ENCODE peak calls at places on chromosomes 13 and 19, in seven cellular contexts. One of them, this sample, is unnamed.

GRCh38 chr13:110965038-110965754 is 50.3 kb upstream of the ANKRD10 start:
- DNase-seq in AG10803: no peak
- DNase-seq in activated B cell treated with CpG ODN at 0.5 μM for 24 hours: no peak
- DNase-seq in foreskin fibroblast: peak
- DNase-seq in glutamatergic neuron: no peak
- DNase-seq in IMR-90: peak
- DNase-seq in OCI-LY7: no peak
- DNase-seq in this sample: peak

GRCh38 chr13:49789961-49790360 is 2.5 kb downstream of the KPNA3 start:
- DNase-seq in IMR-90: no peak
- DNase-seq in activated B cell treated with CpG ODN at 0.5 μM for 24 hours: no peak
- DNase-seq in OCI-LY7: no peak
- DNase-seq in AG10803: no peak
- DNase-seq in glutamatergic neuron: no peak
- DNase-seq in foreskin fibroblast: no peak
- DNase-seq in this sample: no peak

GRCh38 chr13:91406619-91407018 is 8.2 kb downstream of the GPC5 start:
- DNase-seq in activated B cell treated with CpG ODN at 0.5 μM for 24 hours: no peak
- DNase-seq in foreskin fibroblast: peak
- DNase-seq in AG10803: peak
- DNase-seq in OCI-LY7: peak
- DNase-seq in glutamatergic neuron: no peak
- DNase-seq in IMR-90: peak
- DNase-seq in this sample: peak

GRCh38 chr13:51935326-51936171 is 73.8 kb downstream of the CCDC70 start:
- DNase-seq in foreskin fibroblast: no peak
- DNase-seq in AG10803: no peak
- DNase-seq in glutamatergic neuron: no peak
- DNase-seq in IMR-90: no peak
- DNase-seq in OCI-LY7: no peak
- DNase-seq in activated B cell treated with CpG ODN at 0.5 μM for 24 hours: no peak
- DNase-seq in this sample: peak

GRCh38 chr19:3762130-3762473 is 380 bp upstream of the MRPL54 start:
- DNase-seq in IMR-90: no peak
- DNase-seq in OCI-LY7: no peak
- DNase-seq in AG10803: no peak
- DNase-seq in activated B cell treated with CpG ODN at 0.5 μM for 24 hours: no peak
- DNase-seq in glutamatergic neuron: no peak
- DNase-seq in foreskin fibroblast: no peak
- DNase-seq in this sample: no peak

GRCh38 chr19:58557253-58558065 is 952 bp downstream of the UBE2M start:
- DNase-seq in glutamatergic neuron: no peak
- DNase-seq in AG10803: no peak
- DNase-seq in foreskin fibroblast: peak
- DNase-seq in activated B cell treated with CpG ODN at 0.5 μM for 24 hours: no peak
- DNase-seq in OCI-LY7: no peak
- DNase-seq in IMR-90: no peak
- DNase-seq in this sample: no peak

GRCh38 chr13:28282451-28282850 is 144.1 kb downstream of the PAN3 start:
- DNase-seq in foreskin fibroblast: no peak
- DNase-seq in IMR-90: no peak
- DNase-seq in activated B cell treated with CpG ODN at 0.5 μM for 24 hours: no peak
- DNase-seq in AG10803: no peak
- DNase-seq in OCI-LY7: no peak
- DNase-seq in glutamatergic neuron: no peak
- DNase-seq in this sample: no peak

GRCh38 chr13:51257187-51257586 is 35.0 kb downstream of the FAM124A start:
- DNase-seq in foreskin fibroblast: no peak
- DNase-seq in AG10803: no peak
- DNase-seq in OCI-LY7: no peak
- DNase-seq in activated B cell treated with CpG ODN at 0.5 μM for 24 hours: no peak
- DNase-seq in glutamatergic neuron: no peak
- DNase-seq in IMR-90: no peak
- DNase-seq in this sample: no peak

GRCh38 chr13:38415233-38415632 is 65.6 kb downstream of the UFM1 start:
- DNase-seq in foreskin fibroblast: peak
- DNase-seq in OCI-LY7: peak
- DNase-seq in IMR-90: no peak
- DNase-seq in activated B cell treated with CpG ODN at 0.5 μM for 24 hours: no peak
- DNase-seq in AG10803: no peak
- DNase-seq in glutamatergic neuron: no peak
- DNase-seq in this sample: no peak

DNA sequence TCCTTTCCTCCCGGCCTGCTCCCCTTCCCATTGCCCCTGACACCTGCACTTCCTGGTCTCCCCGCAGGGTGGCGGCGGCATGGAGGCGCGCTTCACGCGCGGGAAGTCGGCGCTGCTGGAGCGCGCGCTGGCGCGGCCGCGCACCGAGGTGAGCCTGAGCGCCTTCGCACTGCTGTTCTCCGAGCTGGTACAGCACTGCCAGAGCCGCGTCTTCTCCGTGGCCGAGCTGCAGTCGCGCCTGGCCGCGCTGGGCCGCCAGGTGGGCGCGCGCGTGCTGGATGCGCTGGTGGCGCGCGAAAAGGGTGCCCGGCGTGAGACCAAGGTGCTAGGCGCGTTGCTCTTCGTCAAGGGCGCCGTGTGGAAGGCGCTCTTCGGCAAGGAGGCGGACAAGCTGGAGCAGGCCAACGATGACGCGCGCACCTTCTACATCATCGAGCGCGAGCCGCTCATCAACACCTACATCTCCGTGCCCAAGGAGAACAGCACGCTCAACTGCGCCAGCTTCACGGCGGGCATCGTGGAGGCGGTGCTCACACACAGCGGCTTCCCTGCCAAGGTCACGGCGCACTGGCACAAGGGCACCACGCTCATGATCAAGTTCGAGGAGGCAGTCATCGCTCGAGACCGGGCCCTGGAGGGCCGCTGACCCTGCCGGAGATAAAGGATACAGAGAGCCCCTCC is 1.7 kb downstream of the TRAPPC5 start:
- DNase-seq in AG10803: no peak
- DNase-seq in activated B cell treated with CpG ODN at 0.5 μM for 24 hours: no peak
- DNase-seq in OCI-LY7: no peak
- DNase-seq in foreskin fibroblast: no peak
- DNase-seq in glutamatergic neuron: peak
- DNase-seq in IMR-90: no peak
- DNase-seq in this sample: no peak
- TF ChIP-seq CTCF in AG10803: no peak
- TF ChIP-seq CTCF in activated B cell treated with CpG ODN at 0.5 μM for 24 hours: no peak
- TF ChIP-seq CTCF in OCI-LY7: no peak
- TF ChIP-seq CTCF in foreskin fibroblast: no peak
- TF ChIP-seq CTCF in glutamatergic neuron: peak
- TF ChIP-seq CTCF in IMR-90: peak
- TF ChIP-seq CTCF in this sample: peak

GRCh38 chr19:40808021-40808325 is 9.0 kb downstream of the EGLN2 start:
- DNase-seq in AG10803: no peak
- DNase-seq in activated B cell treated with CpG ODN at 0.5 μM for 24 hours: no peak
- DNase-seq in OCI-LY7: no peak
- DNase-seq in glutamatergic neuron: no peak
- DNase-seq in foreskin fibroblast: peak
- DNase-seq in IMR-90: no peak
- DNase-seq in this sample: no peak

GRCh38 chr19:40806385-40807146 is 7.6 kb downstream of the EGLN2 start:
- DNase-seq in foreskin fibroblast: peak
- DNase-seq in activated B cell treated with CpG ODN at 0.5 μM for 24 hours: peak
- DNase-seq in AG10803: peak
- DNase-seq in IMR-90: peak
- DNase-seq in glutamatergic neuron: peak
- DNase-seq in OCI-LY7: peak
- DNase-seq in this sample: peak

GRCh38 chr19:40808497-40808896 is 9.5 kb downstream of the EGLN2 start:
- DNase-seq in activated B cell treated with CpG ODN at 0.5 μM for 24 hours: no peak
- DNase-seq in AG10803: no peak
- DNase-seq in OCI-LY7: no peak
- DNase-seq in IMR-90: no peak
- DNase-seq in glutamatergic neuron: no peak
- DNase-seq in foreskin fibroblast: no peak
- DNase-seq in this sample: no peak

GRCh38 chr19:40805258-40805868 is 6.4 kb downstream of the EGLN2 start:
- DNase-seq in AG10803: no peak
- DNase-seq in glutamatergic neuron: no peak
- DNase-seq in activated B cell treated with CpG ODN at 0.5 μM for 24 hours: no peak
- DNase-seq in foreskin fibroblast: no peak
- DNase-seq in IMR-90: no peak
- DNase-seq in OCI-LY7: no peak
- DNase-seq in this sample: no peak

GRCh38 chr19:40807147-40808020 is 8.4 kb downstream of the EGLN2 start:
- DNase-seq in IMR-90: no peak
- DNase-seq in activated B cell treated with CpG ODN at 0.5 μM for 24 hours: no peak
- DNase-seq in foreskin fibroblast: peak
- DNase-seq in OCI-LY7: peak
- DNase-seq in AG10803: no peak
- DNase-seq in glutamatergic neuron: no peak
- DNase-seq in this sample: no peak
- TF ChIP-seq CTCF in IMR-90: peak
- TF ChIP-seq CTCF in activated B cell treated with CpG ODN at 0.5 μM for 24 hours: no peak
- TF ChIP-seq CTCF in foreskin fibroblast: peak
- TF ChIP-seq CTCF in OCI-LY7: peak
- TF ChIP-seq CTCF in AG10803: no peak
- TF ChIP-seq CTCF in glutamatergic neuron: no peak
- TF ChIP-seq CTCF in this sample: peak

GRCh38 chr19:31612873-31613272 is 263.6 kb upstream of the TSHZ3 start:
- DNase-seq in activated B cell treated with CpG ODN at 0.5 μM for 24 hours: no peak
- DNase-seq in OCI-LY7: no peak
- DNase-seq in foreskin fibroblast: no peak
- DNase-seq in AG10803: no peak
- DNase-seq in glutamatergic neuron: no peak
- DNase-seq in IMR-90: no peak
- DNase-seq in this sample: no peak
- TF ChIP-seq CTCF in activated B cell treated with CpG ODN at 0.5 μM for 24 hours: no peak
- TF ChIP-seq CTCF in OCI-LY7: no peak
- TF ChIP-seq CTCF in foreskin fibroblast: no peak
- TF ChIP-seq CTCF in AG10803: no peak
- TF ChIP-seq CTCF in glutamatergic neuron: no peak
- TF ChIP-seq CTCF in IMR-90: no peak
- TF ChIP-seq CTCF in this sample: no peak

DNA sequence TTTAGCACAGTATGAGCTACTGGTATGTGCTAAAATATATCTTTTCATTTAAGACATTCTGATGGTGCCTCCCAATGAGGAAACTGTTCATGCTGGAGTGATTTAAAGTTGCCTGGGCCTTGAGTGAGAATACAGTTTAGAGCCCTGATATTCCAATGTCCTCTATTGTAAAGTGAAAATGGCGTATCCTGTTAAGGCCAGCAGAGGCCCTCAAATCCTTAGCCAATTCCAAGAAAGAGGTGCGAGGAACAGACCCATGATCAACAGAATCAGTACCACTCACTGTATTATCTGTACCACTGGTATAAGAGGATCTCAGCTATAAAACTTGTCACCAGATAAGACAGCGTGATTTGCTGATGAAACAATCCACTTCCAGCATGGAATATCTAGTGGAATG is 273.1 kb upstream of the SLITRK5 start:
- DNase-seq in activated B cell treated with CpG ODN at 0.5 μM for 24 hours: no peak
- DNase-seq in AG10803: no peak
- DNase-seq in OCI-LY7: no peak
- DNase-seq in glutamatergic neuron: no peak
- DNase-seq in foreskin fibroblast: no peak
- DNase-seq in IMR-90: no peak
- DNase-seq in this sample: no peak
- TF ChIP-seq CTCF in activated B cell treated with CpG ODN at 0.5 μM for 24 hours: no peak
- TF ChIP-seq CTCF in AG10803: no peak
- TF ChIP-seq CTCF in OCI-LY7: peak
- TF ChIP-seq CTCF in glutamatergic neuron: no peak
- TF ChIP-seq CTCF in foreskin fibroblast: no peak
- TF ChIP-seq CTCF in IMR-90: no peak
- TF ChIP-seq CTCF in this sample: no peak

GRCh38 chr13:44825951-44826350 is 163.3 kb downstream of the NUFIP1 start:
- DNase-seq in AG10803: no peak
- DNase-seq in OCI-LY7: no peak
- DNase-seq in IMR-90: no peak
- DNase-seq in glutamatergic neuron: no peak
- DNase-seq in activated B cell treated with CpG ODN at 0.5 μM for 24 hours: no peak
- DNase-seq in foreskin fibroblast: no peak
- DNase-seq in this sample: no peak
- TF ChIP-seq CTCF in AG10803: no peak
- TF ChIP-seq CTCF in OCI-LY7: no peak
- TF ChIP-seq CTCF in IMR-90: no peak
- TF ChIP-seq CTCF in glutamatergic neuron: no peak
- TF ChIP-seq CTCF in activated B cell treated with CpG ODN at 0.5 μM for 24 hours: no peak
- TF ChIP-seq CTCF in foreskin fibroblast: no peak
- TF ChIP-seq CTCF in this sample: no peak

GRCh38 chr13:54989418-54989817 is 1960.8 kb downstream of the OLFM4 start:
- DNase-seq in IMR-90: no peak
- DNase-seq in activated B cell treated with CpG ODN at 0.5 μM for 24 hours: no peak
- DNase-seq in AG10803: no peak
- DNase-seq in glutamatergic neuron: no peak
- DNase-seq in foreskin fibroblast: no peak
- DNase-seq in OCI-LY7: no peak
- DNase-seq in this sample: no peak
- TF ChIP-seq CTCF in IMR-90: no peak
- TF ChIP-seq CTCF in activated B cell treated with CpG ODN at 0.5 μM for 24 hours: no peak
- TF ChIP-seq CTCF in AG10803: no peak
- TF ChIP-seq CTCF in glutamatergic neuron: no peak
- TF ChIP-seq CTCF in foreskin fibroblast: no peak
- TF ChIP-seq CTCF in OCI-LY7: no peak
- TF ChIP-seq CTCF in this sample: no peak